ENCODE peak calls at places on chromosome 17, in ten cellular contexts. D is stimulated activated CD4-positive, alpha-beta T cell treated with anti-CD3 and anti-CD28 coated beads, Interleukin-1b, Interleukin-23, amount 100 ng/mL, for 48 hours; G is EH; N is naive B cell; K is right atrium auricular region; H is H54; U is ecto neural progenitor cell; P is NCI-H2029; X is A172; T is left cardiac atrium. B is an unnamed sample.

GRCh38 chr17:77963441-77963840 is 4.9 kb downstream of the TNRC6C start:
- DNase-seq in T (peak), H (peak), P (peak), X (peak), K (no peak), N (no peak), U (no peak), D (peak), G (peak), B (no peak)

GRCh38 chr17:78284146-78284545 is 52.7 kb downstream of the TMEM235 start:
- DNase-seq in N (no peak), U (no peak), D (no peak), P (no peak), H (no peak), G (no peak), K (no peak), T (no peak), X (no peak), B (no peak)

GRCh38 chr17:29251969-29252866 is 5.6 kb downstream of the CRYBA1 start:
- DNase-seq in N (no peak), U (no peak), H (no peak), K (no peak), P (no peak), T (no peak), G (peak), X (no peak), D (no peak), B (no peak)

GRCh38 chr17:58694302-58694701 is 1.9 kb downstream of the RAD51C start:
- DNase-seq in H (no peak), T (no peak), D (no peak), G (no peak), N (no peak), P (no peak), X (no peak), K (no peak), U (no peak), B (no peak)

GRCh38 chr17:10574324-10574723 is 24.9 kb upstream of the MYH2 start:
- DNase-seq in P (no peak), U (no peak), D (no peak), N (no peak), H (no peak), T (no peak), X (no peak), K (no peak), G (peak), B (no peak)

GRCh38 chr17:6070895-6071511 is 824 bp downstream of the WSCD1 start:
- DNase-seq in K (no peak), H (no peak), U (peak), N (no peak), P (no peak), G (peak), T (no peak), X (no peak), D (no peak), B (no peak)

GRCh38 chr17:16919663-16920627 is 52.0 kb downstream of the TNFRSF13B start:
- DNase-seq in N (no peak), G (no peak), D (no peak), T (no peak), P (no peak), H (no peak), K (no peak), X (no peak), U (no peak), B (no peak)

GRCh38 chr17:55334881-55335523 is 70.2 kb downstream of the HLF start:
- DNase-seq in U (no peak), X (no peak), P (no peak), T (no peak), D (no peak), H (no peak), G (no peak), N (no peak), K (no peak), B (no peak)